ENCODE peak calls at places on chromosome 13, in nine cellular contexts. I is stimulated activated CD4-positive, alpha-beta T cell treated with anti-CD3 and anti-CD28 coated beads, Interleukin-2, amount 100 ng/mL, for 48 hours; L is NCI-H748 treated with DMSO at 0.1 percent for 48 hours; P is iPS DF 19.7; F is AG20443; X is psoas muscle; H is uterus; B is PC-3; J is ELR. E is an unnamed sample.

GRCh38 chr13:62158520-62158919 is 742.9 kb upstream of the PCDH20 start:
- DNase-seq in B (no peak), H (no peak), X (no peak), L (no peak), F (no peak), J (no peak), I (no peak), P (no peak), E (no peak)

GRCh38 chr13:107360010-107360409 is 792.1 kb upstream of the ARGLU1 start:
- DNase-seq in H (no peak), P (no peak), I (no peak), L (no peak), F (no peak), B (peak), X (no peak), J (no peak), E (no peak)

GRCh38 chr13:20446900-20447299 is 78.8 kb downstream of the CRYL1 start:
- DNase-seq in F (no peak), J (no peak), L (no peak), P (no peak), X (no peak), H (no peak), B (no peak), I (no peak), E (no peak)

GRCh38 chr13:99385940-99386339 is 78.7 kb upstream of the GPR183 start:
- DNase-seq in J (no peak), X (no peak), F (no peak), P (no peak), B (no peak), L (no peak), H (no peak), I (no peak), E (no peak)

GRCh38 chr13:34086281-34086680 is 268.3 kb downstream of the RFC3 start:
- DNase-seq in J (no peak), X (no peak), I (no peak), H (no peak), F (no peak), L (no peak), B (no peak), P (no peak), E (no peak)

GRCh38 chr13:106919093-106919492 is 351.2 kb upstream of the ARGLU1 start:
- DNase-seq in B (no peak), P (no peak), J (no peak), H (no peak), I (no peak), X (no peak), L (no peak), F (no peak), E (no peak)

GRCh38 chr13:111480976-111481375 is 160.5 kb downstream of the TEX29 start:
- DNase-seq in I (no peak), B (no peak), L (peak), X (no peak), P (no peak), J (no peak), H (no peak), F (no peak), E (no peak)

GRCh38 chr13:75101348-75101747 is 380.6 kb downstream of the TBC1D4 start:
- DNase-seq in J (no peak), F (no peak), P (no peak), H (no peak), I (no peak), X (no peak), B (no peak), L (no peak), E (no peak)

GRCh38 chr13:24251525-24251924 is 57.9 kb upstream of the C1QTNF9 start:
- DNase-seq in I (peak), X (no peak), J (no peak), F (no peak), L (no peak), B (no peak), H (no peak), P (no peak), E (no peak)

GRCh38 chr13:113922412-113923118 is 51.3 kb downstream of the C13orf46 start:
- DNase-seq in X (no peak), H (peak), L (no peak), J (no peak), B (no peak), P (no peak), I (no peak), F (no peak), E (peak)

GRCh38 chr13:114313061-114313860 is 1.0 kb upstream of the CHAMP1 start:
- DNase-seq in X (no peak), I (peak), F (no peak), P (no peak), J (peak), L (no peak), H (no peak), B (peak), E (no peak)

GRCh38 chr13:29315847-29316246 is 279.6 kb downstream of the SLC7A1 start:
- DNase-seq in J (no peak), X (no peak), H (no peak), B (no peak), I (no peak), L (no peak), F (no peak), P (no peak), E (no peak)

GRCh38 chr13:49046534-49046933 is 70.8 kb downstream of the FNDC3A start:
- DNase-seq in I (no peak), J (no peak), H (no peak), P (no peak), B (no peak), F (peak), L (no peak), X (no peak), E (no peak)

GRCh38 chr13:20796791-20797513 is 23.2 kb upstream of the EEF1AKMT1 start:
- DNase-seq in P (no peak), L (no peak), J (peak), F (peak), B (peak), X (no peak), H (no peak), I (no peak), E (no peak)

GRCh38 chr13:111484129-111484925 is 163.9 kb downstream of the TEX29 start:
- DNase-seq in J (no peak), H (no peak), X (no peak), P (no peak), F (no peak), I (no peak), L (no peak), B (no peak), E (no peak)

GRCh38 chr13:36339600-36340155 is 6.5 kb downstream of the SPART start:
- DNase-seq in H (no peak), X (no peak), B (no peak), F (no peak), L (no peak), I (no peak), P (no peak), J (no peak), E (no peak)

GRCh38 chr13:39688699-39689405 is 33.4 kb downstream of the COG6 start:
- DNase-seq in I (no peak), J (peak), H (no peak), L (no peak), X (no peak), P (no peak), B (no peak), F (no peak), E (no peak)

GRCh38 chr13:41848435-41849255 is 112.3 kb downstream of the VWA8 start:
- DNase-seq in P (no peak), B (no peak), F (peak), J (no peak), L (no peak), H (no peak), I (no peak), X (no peak), E (no peak)

GRCh38 chr13:102777716-102778115 is 4.1 kb upstream of the TEX30 start:
- DNase-seq in B (no peak), I (no peak), X (no peak), F (no peak), J (no peak), P (no peak), L (no peak), H (no peak), E (no peak)

GRCh38 chr13:32224916-32225315 is 90.2 kb downstream of the ZAR1L start:
- DNase-seq in P (no peak), B (no peak), J (peak), X (no peak), H (no peak), I (no peak), F (no peak), L (no peak), E (no peak)

GRCh38 chr13:45055198-45055901 is 65.0 kb upstream of the GTF2F2 start:
- DNase-seq in J (peak), X (no peak), P (no peak), F (peak), I (peak), H (peak), L (no peak), B (peak), E (no peak)

GRCh38 chr13:21911916-21912315 is 241.0 kb downstream of the FGF9 start:
- DNase-seq in P (no peak), I (no peak), H (no peak), B (no peak), L (no peak), J (no peak), X (no peak), F (no peak), E (peak)

GRCh38 chr13:43545317-43545874 is 241.4 kb downstream of the ENOX1 start:
- DNase-seq in P (no peak), F (no peak), L (no peak), J (no peak), B (no peak), H (peak), X (no peak), I (no peak), E (no peak)

GRCh38 chr13:21675095-21676007 is 4.5 kb downstream of the FGF9 start:
- DNase-seq in H (no peak), B (no peak), X (peak), J (no peak), L (peak), F (peak), P (no peak), I (no peak), E (peak)

E was measured in DMS53.